ENCODE peak calls at places on chromosomes 7 and 10, in five cellular contexts. I, K, Z, C and H are unnamed samples.

GRCh38 chr10:7304110-7304509 is 106.7 kb downstream of the SFMBT2 start:
- DNase-seq in I (no peak), K (no peak), Z (no peak), C (no peak), H (no peak)

GRCh38 chr10:12483996-12484944 is 134.9 kb downstream of the CAMK1D start:
- DNase-seq in I (peak), K (no peak), Z (no peak), C (no peak), H (no peak)

GRCh38 chr10:43235070-43235900 is 31.6 kb downstream of the RASGEF1A start:
- DNase-seq in I (peak), K (no peak), Z (peak), C (no peak), H (no peak)

GRCh38 chr7:113100091-113100723 is 13.6 kb upstream of the GPR85 start:
- DNase-seq in I (no peak), K (peak), Z (peak), C (no peak), H (no peak)

GRCh38 chr7:48035967-48036478 is 680 bp downstream of the C7orf57 start:
- DNase-seq in I (peak), K (peak), Z (peak), C (no peak), H (no peak)

GRCh38 chr7:25707733-25708132 is 444.3 kb upstream of the NFE2L3 start:
- DNase-seq in I (no peak), K (peak), Z (no peak), C (no peak), H (no peak)

GRCh38 chr7:47491637-47492036 is 90.3 kb downstream of the TNS3 start:
- DNase-seq in I (peak), K (no peak), Z (no peak), C (no peak), H (no peak)

GRCh38 chr7:8217200-8218068 is 44.5 kb downstream of the ICA1 start:
- DNase-seq in I (no peak), K (peak), Z (no peak), C (peak), H (peak)

GRCh38 chr10:77355844-77356243 is 281.8 kb downstream of the KCNMA1 start:
- DNase-seq in I (no peak), K (peak), Z (no peak), C (no peak), H (peak)

GRCh38 chr7:155848691-155849690 is 36.7 kb upstream of the SHH start:
- DNase-seq in I (no peak), K (no peak), Z (no peak), C (no peak), H (no peak)

GRCh38 chr7:24372973-24373372 is 89.0 kb downstream of the NPY start:
- DNase-seq in I (no peak), K (no peak), Z (no peak), C (no peak), H (no peak)

GRCh38 chr7:67423058-67423457 is 426.4 kb downstream of the TYW1 start:
- DNase-seq in I (peak), K (no peak), Z (no peak), C (no peak), H (no peak)

GRCh38 chr7:32347244-32347828 is 142.8 kb downstream of the LSM5 start:
- DNase-seq in I (no peak), K (no peak), Z (no peak), C (no peak), H (no peak)

GRCh38 chr7:2247141-2247985 is 5.3 kb downstream of the NUDT1 start:
- DNase-seq in I (no peak), K (no peak), Z (no peak), C (peak), H (no peak)

GRCh38 chr10:3259499-3259898 is 86.9 kb upstream of the PITRM1 start:
- DNase-seq in I (no peak), K (no peak), Z (no peak), C (no peak), H (no peak)

GRCh38 chr7:130069978-130070899 is at the start of gene KLHDC10:
- DNase-seq in I (peak), K (peak), Z (peak), C (peak), H (peak)
- TF ChIP-seq POLR2A in I (no peak), K (no peak), Z (peak), C (peak), H (peak)

GRCh38 chr10:31034041-31034918 is 2.6 kb upstream of the ZNF438 start:
- DNase-seq in I (no peak), K (peak), Z (no peak), C (no peak), H (no peak)
- TF ChIP-seq POLR2A in I (no peak), K (no peak), Z (no peak), C (no peak), H (no peak)

GRCh38 chr7:95590387-95591248 is 5.7 kb downstream of the PDK4 start:
- DNase-seq in I (no peak), K (no peak), Z (no peak), C (no peak), H (no peak)
- TF ChIP-seq POLR2A in I (no peak), K (no peak), Z (peak), C (no peak), H (no peak)

DNA sequence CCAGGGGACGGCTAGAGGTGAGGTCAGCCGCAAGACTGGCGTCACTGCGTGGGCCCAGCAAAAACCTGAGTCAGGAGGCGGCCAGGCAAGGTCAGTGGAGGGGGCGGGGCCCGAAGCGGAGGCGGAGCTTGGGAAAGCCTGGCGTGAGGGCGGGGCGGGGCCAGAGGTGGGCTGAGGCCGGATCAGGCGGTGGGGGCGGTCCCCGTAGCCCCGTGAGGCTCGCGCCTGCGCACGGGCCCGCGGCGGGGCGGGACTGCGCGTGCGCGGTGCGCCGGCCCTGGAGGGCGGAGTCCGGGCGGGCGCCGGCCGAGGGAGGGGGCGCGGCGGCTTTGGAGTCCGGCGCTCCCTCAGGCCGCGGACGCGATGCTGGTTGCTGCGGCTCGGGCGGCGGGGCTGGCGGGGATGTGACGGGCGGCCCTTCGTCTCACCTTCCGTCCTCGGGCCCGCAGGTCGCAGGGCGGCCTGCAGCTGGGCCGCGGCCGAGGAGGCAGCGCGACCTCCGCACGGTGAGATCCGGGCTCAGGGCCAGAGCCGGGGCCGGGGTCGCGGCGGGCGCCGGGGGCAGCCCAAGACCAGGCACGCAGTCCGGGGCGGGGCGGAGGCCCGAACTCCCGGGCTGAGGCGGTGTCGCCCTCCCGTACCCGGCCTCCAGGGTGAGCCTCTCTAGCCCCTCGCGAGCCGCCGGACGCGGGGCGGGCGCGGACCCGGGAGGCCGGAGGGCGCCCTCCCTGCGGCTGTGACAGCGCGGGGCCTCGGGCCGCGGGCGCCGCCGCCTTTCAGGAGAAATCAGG is at the start of gene CCSER2:
- DNase-seq in I (peak), K (peak), Z (peak), C (peak), H (peak)
- TF ChIP-seq POLR2A in I (peak), K (peak), Z (peak), C (peak), H (peak)

GRCh38 chr10:48470115-48470892 is 134.6 kb downstream of the ARHGAP22 start:
- DNase-seq in I (no peak), K (peak), Z (peak), C (no peak), H (no peak)
- TF ChIP-seq POLR2A in I (no peak), K (no peak), Z (no peak), C (no peak), H (no peak)